ENCODE peak calls at places on chromosomes 7 and 10, in nine cellular contexts. O is cardiac fibroblast, Z is GM12865, T is lower leg skin, B is fibroblast of pulmonary artery, W is fibroblast of mammary gland, I is AG09309, J is AG04450, R is stomach. L is an unnamed sample.

GRCh38 chr10:132765435-132765834 is 20.5 kb downstream of the NKX6-2 start:
- DNase-seq in O (no peak), Z (no peak), T (no peak), B (no peak), W (no peak), I (no peak), J (no peak), R (no peak), L (no peak)

GRCh38 chr10:133293810-133294119 is 14.9 kb downstream of the TUBGCP2 start:
- DNase-seq in O (no peak), Z (no peak), T (no peak), B (no peak), W (no peak), I (no peak), J (no peak), R (no peak), L (no peak)

GRCh38 chr10:128978211-128978610 is 488.8 kb upstream of the MGMT start:
- DNase-seq in O (no peak), Z (no peak), T (no peak), B (no peak), W (no peak), I (no peak), J (no peak), R (no peak), L (no peak)

GRCh38 chr10:48469516-48470020 is 135.3 kb downstream of the ARHGAP22 start:
- DNase-seq in O (no peak), Z (no peak), T (no peak), B (no peak), W (no peak), I (no peak), J (no peak), R (peak), L (no peak)

GRCh38 chr7:27316311-27316710 is 73.7 kb downstream of the EVX1 start:
- DNase-seq in O (peak), Z (no peak), T (no peak), B (peak), W (peak), I (peak), J (no peak), R (no peak), L (no peak)

GRCh38 chr10:126598009-126598408 is 72.5 kb downstream of the C10orf90 start:
- DNase-seq in O (peak), Z (peak), T (no peak), B (peak), W (peak), I (no peak), J (no peak), R (peak), L (no peak)

GRCh38 chr7:107166702-107167426 is 1.9 kb upstream of the HBP1 start:
- DNase-seq in O (no peak), Z (no peak), T (no peak), B (no peak), W (no peak), I (no peak), J (no peak), R (no peak), L (no peak)

GRCh38 chr7:99379043-99379577 is 4.6 kb downstream of the ARPC1B start:
- DNase-seq in O (peak), Z (peak), T (peak), B (peak), W (peak), I (peak), J (peak), R (peak), L (peak)

GRCh38 chr10:86090807-86091206 is 275.8 kb downstream of the GRID1 start:
- DNase-seq in O (no peak), Z (no peak), T (no peak), B (no peak), W (no peak), I (no peak), J (no peak), R (no peak), L (no peak)

GRCh38 chr10:117546020-117546629 is 3.6 kb downstream of the EMX2 start:
- DNase-seq in O (no peak), Z (no peak), T (peak), B (no peak), W (no peak), I (no peak), J (no peak), R (no peak), L (no peak)

GRCh38 chr7:22610871-22611757 is 111.1 kb upstream of the STEAP1B start:
- DNase-seq in O (no peak), Z (no peak), T (no peak), B (no peak), W (peak), I (no peak), J (no peak), R (no peak), L (no peak)

GRCh38 chr7:16999541-17000266 is 117.9 kb upstream of the AGR3 start:
- DNase-seq in O (no peak), Z (no peak), T (no peak), B (no peak), W (no peak), I (no peak), J (no peak), R (no peak), L (no peak)

GRCh38 chr10:10942441-10942840 is 75.2 kb upstream of the CELF2 start:
- DNase-seq in O (no peak), Z (no peak), T (no peak), B (no peak), W (peak), I (no peak), J (no peak), R (no peak), L (no peak)

GRCh38 chr10:124065382-124066155 is 27.8 kb downstream of the CHST15 start:
- DNase-seq in O (no peak), Z (no peak), T (no peak), B (no peak), W (no peak), I (no peak), J (no peak), R (no peak), L (no peak)

GRCh38 chr10:90306187-90306586 is 551.7 kb downstream of the HTR7 start:
- DNase-seq in O (peak), Z (no peak), T (no peak), B (peak), W (peak), I (no peak), J (peak), R (no peak), L (peak)

GRCh38 chr7:37683263-37684120 is at the start of gene GPR141:
- DNase-seq in O (no peak), Z (peak), T (no peak), B (no peak), W (no peak), I (no peak), J (no peak), R (no peak), L (peak)

GRCh38 chr7:106035568-106035967 is 72.5 kb downstream of the CDHR3 start:
- DNase-seq in O (no peak), Z (no peak), T (no peak), B (no peak), W (no peak), I (no peak), J (no peak), R (no peak), L (no peak)

GRCh38 chr10:21084700-21085099 is 187.6 kb upstream of the NEBL start:
- DNase-seq in O (no peak), Z (peak), T (no peak), B (no peak), W (no peak), I (no peak), J (no peak), R (no peak), L (no peak)

GRCh38 chr10:30819306-30820190 is 190.0 kb upstream of the LYZL2 start:
- DNase-seq in O (peak), Z (no peak), T (no peak), B (peak), W (peak), I (no peak), J (peak), R (no peak), L (no peak)

GRCh38 chr7:22343071-22343470 is 13.9 kb downstream of the RAPGEF5 start:
- DNase-seq in O (no peak), Z (no peak), T (no peak), B (no peak), W (no peak), I (no peak), J (no peak), R (no peak), L (no peak)

GRCh38 chr10:121594623-121595320 is 3.5 kb downstream of the FGFR2 start:
- DNase-seq in O (no peak), Z (no peak), T (peak), B (no peak), W (no peak), I (peak), J (no peak), R (no peak), L (peak)

GRCh38 chr10:31134303-31134928 is 102.8 kb upstream of the ZNF438 start:
- DNase-seq in O (peak), Z (peak), T (no peak), B (peak), W (peak), I (no peak), J (no peak), R (no peak), L (peak)

GRCh38 chr10:90635111-90635798 is 222.6 kb downstream of the HTR7 start:
- DNase-seq in O (no peak), Z (no peak), T (no peak), B (no peak), W (no peak), I (no peak), J (no peak), R (no peak), L (no peak)

GRCh38 chr10:49068209-49068608 is 47.1 kb downstream of the VSTM4 start:
- DNase-seq in O (no peak), Z (no peak), T (peak), B (no peak), W (no peak), I (no peak), J (no peak), R (no peak), L (no peak)

GRCh38 chr10:17375936-17376584 is 78.3 kb downstream of the ST8SIA6 start:
- DNase-seq in O (peak), Z (peak), T (no peak), B (peak), W (peak), I (no peak), J (no peak), R (no peak), L (no peak)
- TF ChIP-seq CTCF in O (peak), Z (peak), T (no peak), B (peak), W (peak), I (peak), J (peak), R (no peak), L (peak)

GRCh38 chr7:2860627-2861133 is 16.6 kb upstream of the GNA12 start:
- DNase-seq in O (no peak), Z (no peak), T (no peak), B (no peak), W (no peak), I (no peak), J (no peak), R (peak), L (peak)
- H3K4me3 ChIP-seq in O (no peak), Z (no peak), T (no peak), B (no peak), W (no peak), I (no peak), J (no peak), R (no peak), L (no peak)

GRCh38 chr7:134646425-134647305 is at the start of gene BPGM:
- DNase-seq in O (peak), Z (peak), T (peak), B (peak), W (peak), I (peak), J (peak), R (peak), L (peak)
- TF ChIP-seq CTCF in O (peak), Z (peak), T (no peak), B (peak), W (peak), I (peak), J (peak), R (peak), L (peak)

GRCh38 chr10:22927163-22927562 is 690 bp upstream of the ARMC3 start:
- DNase-seq in O (no peak), Z (no peak), T (no peak), B (no peak), W (no peak), I (no peak), J (no peak), R (no peak), L (no peak)
- H3K4me3 ChIP-seq in O (no peak), Z (no peak), T (no peak), B (peak), W (no peak), I (no peak), J (no peak), R (no peak), L (peak)

L was measured in astrocyte of the cerebellum.